ENCODE peak calls at places on chromosomes 6 and 20, in seven cellular contexts. O is pancreas, Q is right lobe of liver, N is lower lobe of right lung, U is breast epithelium, Y is HCT116, G is IMR-90. K is an unnamed sample.

GRCh38 chr6:30325150-30325872 is 1.4 kb upstream of the TRIM39 start:
- DNase-seq in G (peak), O (peak), N (peak), Q (peak), Y (no peak), U (peak), K (no peak)

GRCh38 chr6:17865243-17865642 is 122.2 kb downstream of the KIF13A start:
- DNase-seq in N (no peak), Y (peak), G (peak), Q (no peak), U (peak), O (peak), K (peak)

GRCh38 chr20:24149881-24150307 is 161.3 kb upstream of the GGTLC1 start:
- DNase-seq in N (no peak), Q (peak), G (no peak), Y (no peak), O (no peak), U (no peak), K (no peak)

GRCh38 chr20:32359633-32360332 is 1.7 kb downstream of the ASXL1 start:
- DNase-seq in Y (no peak), U (no peak), G (peak), O (no peak), Q (no peak), N (no peak), K (no peak)

GRCh38 chr20:14197097-14197496 is 140.3 kb downstream of the FLRT3 start:
- DNase-seq in N (no peak), Y (no peak), G (peak), Q (no peak), U (no peak), O (no peak), K (no peak)

GRCh38 chr6:161327360-161327953 is 53.6 kb upstream of the AGPAT4 start:
- DNase-seq in U (no peak), O (no peak), N (no peak), Y (peak), G (no peak), Q (no peak), K (no peak)

GRCh38 chr6:70669133-70669532 is 1.4 kb downstream of the SMAP1 start:
- DNase-seq in Q (no peak), G (peak), U (no peak), O (no peak), Y (no peak), N (no peak), K (no peak)

GRCh38 chr6:139187489-139187888 is 52.6 kb downstream of the HECA start:
- DNase-seq in G (no peak), U (no peak), Q (no peak), Y (no peak), N (no peak), O (no peak), K (no peak)

GRCh38 chr6:24194968-24195700 is 69.1 kb downstream of the NRSN1 start:
- DNase-seq in U (no peak), Y (no peak), Q (no peak), N (no peak), O (no peak), G (no peak), K (no peak)

GRCh38 chr20:57476073-57476526 is 48.8 kb downstream of the CTCFL start:
- DNase-seq in Y (no peak), U (no peak), O (no peak), N (no peak), Q (no peak), G (no peak), K (peak)

GRCh38 chr6:112296122-112296521 is 41.8 kb upstream of the LAMA4 start:
- DNase-seq in G (peak), Q (no peak), N (no peak), Y (peak), O (no peak), U (no peak), K (no peak)

GRCh38 chr6:52502306-52503029 is 74.4 kb downstream of the TRAM2 start:
- DNase-seq in Q (no peak), Y (no peak), U (no peak), N (no peak), O (no peak), G (no peak), K (no peak)
- H3K27ac ChIP-seq in Q (no peak), Y (no peak), U (no peak), N (peak), O (no peak), G (no peak), K (peak)

GRCh38 chr6:110039364-110039995 is 61.4 kb downstream of the GPR6 start:
- DNase-seq in Y (peak), O (peak), G (peak), N (peak), Q (peak), U (peak), K (no peak)
- H3K4me3 ChIP-seq in Y (no peak), O (no peak), G (peak), N (peak), Q (peak), U (peak), K (peak)

DNA sequence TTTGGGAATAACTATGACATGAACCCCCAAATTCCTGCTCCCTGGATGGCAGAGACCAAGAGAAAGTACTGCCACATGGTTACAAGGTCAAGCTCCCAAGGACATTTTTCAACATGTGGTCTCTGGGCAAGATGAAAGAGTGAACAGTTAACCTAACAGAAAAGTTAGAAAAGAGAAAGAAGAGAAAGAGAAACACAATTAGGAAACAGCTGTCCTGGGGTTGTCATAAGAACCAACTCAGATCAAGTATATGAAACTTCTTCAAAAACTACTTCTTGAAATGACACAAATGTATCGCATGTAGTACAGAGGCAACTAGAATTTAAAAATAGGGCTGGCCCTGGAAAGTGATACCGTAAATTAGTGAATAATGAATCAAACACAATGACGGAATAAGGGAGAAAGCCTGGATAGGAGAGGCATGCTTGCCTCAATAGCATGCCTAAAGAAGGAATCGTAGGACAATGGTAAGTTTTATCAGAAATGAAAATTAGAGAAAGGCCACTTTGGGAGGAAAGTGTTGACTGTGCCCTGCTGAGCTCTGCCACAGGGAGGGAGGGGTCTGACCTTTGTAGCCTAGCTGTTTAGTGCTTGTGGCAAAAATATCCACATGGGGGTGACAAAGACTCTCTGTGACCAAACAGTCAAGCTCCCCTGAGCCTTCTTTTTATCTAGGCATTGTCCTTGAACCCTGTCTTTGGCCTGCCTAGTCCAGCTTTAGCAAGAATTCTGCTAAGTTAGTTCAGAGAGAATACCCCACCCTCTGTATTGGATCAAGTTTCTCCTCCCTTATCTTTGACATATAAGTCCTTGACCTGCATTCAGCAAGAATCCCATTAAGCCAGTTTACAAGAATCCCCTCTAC is 4.3 kb upstream of the DCBLD1 start:
- DNase-seq in O (no peak), Y (no peak), Q (peak), U (no peak), G (no peak), N (no peak), K (no peak)
- TF ChIP-seq CTCF in O (no peak), Y (peak), Q (peak), U (no peak), G (peak), N (peak), K (peak)

DNA sequence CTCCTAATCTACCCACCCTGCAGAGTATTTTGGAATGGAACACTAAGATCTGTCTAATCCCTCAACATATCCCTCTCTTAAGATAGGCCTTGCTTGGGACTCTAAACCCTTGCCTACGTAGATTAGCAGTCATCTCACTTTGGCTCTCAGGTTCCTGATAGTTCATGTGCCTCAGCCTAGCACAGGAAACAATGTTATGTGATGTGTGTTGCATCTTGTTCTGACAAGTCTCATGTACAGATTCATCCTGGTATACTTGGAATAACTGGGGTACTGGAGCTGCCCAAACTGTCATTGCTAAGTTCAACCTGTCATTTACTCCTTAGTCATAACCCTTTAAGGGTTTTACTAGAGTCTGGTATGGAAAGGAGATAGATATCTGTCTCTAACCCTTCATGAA is 34.1 kb downstream of the TREML1 start:
- DNase-seq in Q (no peak), O (no peak), N (no peak), U (no peak), Y (no peak), G (no peak), K (no peak)
- H3K27ac ChIP-seq in Q (no peak), O (no peak), N (no peak), U (no peak), Y (no peak), G (no peak), K (no peak)

GRCh38 chr6:16305788-16306187 is 67.4 kb downstream of the GMPR start:
- DNase-seq in G (no peak), Y (no peak), U (no peak), O (no peak), N (no peak), Q (no peak), K (no peak)
- H3K4me3 ChIP-seq in G (no peak), Y (no peak), U (no peak), O (no peak), N (no peak), Q (no peak), K (no peak)

GRCh38 chr20:23043376-23043775 is 6.1 kb downstream of the THBD start:
- DNase-seq in U (no peak), O (no peak), N (no peak), G (no peak), Q (no peak), Y (no peak), K (no peak)
- TF ChIP-seq CTCF in U (no peak), O (no peak), N (no peak), G (no peak), Q (no peak), Y (peak), K (no peak)

GRCh38 chr6:105989178-105989577 is 97.0 kb upstream of the PRDM1 start:
- DNase-seq in Y (no peak), Q (no peak), U (no peak), G (no peak), O (no peak), N (no peak), K (no peak)

GRCh38 chr6:105988321-105988720 is 97.8 kb upstream of the PRDM1 start:
- DNase-seq in O (no peak), G (peak), U (no peak), N (no peak), Q (no peak), Y (no peak), K (no peak)

GRCh38 chr6:105992315-105992961 is 93.7 kb upstream of the PRDM1 start:
- DNase-seq in O (peak), Q (peak), Y (no peak), G (peak), U (peak), N (peak), K (no peak)

GRCh38 chr6:105991561-105992314 is 94.4 kb upstream of the PRDM1 start:
- DNase-seq in G (no peak), N (peak), U (no peak), Q (peak), O (no peak), Y (no peak), K (no peak)

GRCh38 chr6:105990151-105990550 is 96.0 kb upstream of the PRDM1 start:
- DNase-seq in G (no peak), Y (no peak), O (no peak), U (no peak), N (no peak), Q (no peak), K (no peak)
- H3K27ac ChIP-seq in G (no peak), Y (no peak), O (no peak), U (no peak), N (no peak), Q (no peak), K (no peak)

GRCh38 chr6:137827411-137827940 is 39.6 kb upstream of the TNFAIP3 start:
- DNase-seq in Y (no peak), Q (no peak), U (no peak), G (no peak), O (no peak), N (no peak), K (no peak)

GRCh38 chr6:137820952-137821351 is 46.1 kb upstream of the TNFAIP3 start:
- DNase-seq in Y (no peak), Q (no peak), G (peak), O (no peak), U (no peak), N (no peak), K (no peak)

GRCh38 chr6:137823826-137824501 is 43.1 kb upstream of the TNFAIP3 start:
- DNase-seq in G (peak), Y (no peak), O (no peak), U (peak), Q (no peak), N (no peak), K (no peak)

GRCh38 chr6:137821486-137821885 is 45.6 kb upstream of the TNFAIP3 start:
- DNase-seq in O (no peak), N (no peak), U (no peak), Y (no peak), G (no peak), Q (no peak), K (no peak)

GRCh38 chr6:137824502-137824879 is 42.6 kb upstream of the TNFAIP3 start:
- DNase-seq in Q (no peak), O (no peak), U (no peak), G (no peak), Y (no peak), N (no peak), K (no peak)
- H3K4me3 ChIP-seq in Q (no peak), O (no peak), U (no peak), G (no peak), Y (no peak), N (no peak), K (no peak)

DNA sequence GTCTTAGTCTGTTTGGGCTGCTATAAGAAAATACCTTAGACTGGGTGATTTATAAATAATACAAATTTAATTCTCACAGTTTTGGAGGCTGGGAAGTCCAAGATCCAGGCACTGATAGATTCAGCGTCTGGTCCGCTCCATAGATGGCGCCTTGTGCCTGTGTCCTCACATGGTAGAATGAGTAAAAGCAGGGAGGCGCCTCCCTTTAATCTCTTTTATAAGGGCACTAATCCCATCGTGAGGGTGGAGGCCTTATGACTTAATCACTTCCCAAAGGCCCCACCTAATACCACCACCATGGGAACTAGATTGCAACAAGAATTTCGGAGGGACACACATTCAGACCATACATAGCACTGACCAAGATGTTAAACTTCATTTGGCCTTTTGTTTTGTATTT is 91.2 kb upstream of the TMEM181 start:
- DNase-seq in N (no peak), Y (no peak), Q (no peak), G (no peak), O (no peak), U (no peak), K (no peak)
- TF ChIP-seq CTCF in N (no peak), Y (peak), Q (no peak), G (no peak), O (no peak), U (no peak), K (peak)

GRCh38 chr6:41553405-41553999 is 7.3 kb downstream of the FOXP4 start:
- DNase-seq in Q (no peak), U (no peak), Y (no peak), O (no peak), N (no peak), G (no peak), K (no peak)
- H3K27ac ChIP-seq in Q (no peak), U (no peak), Y (no peak), O (no peak), N (no peak), G (no peak), K (no peak)